ENCODE peak calls at places on chromosomes 4 and X, in nine cellular contexts. G, C, M, R, L, W, Y, S and T are unnamed samples.

GRCh38 chrX:130688360-130688759 is 214.6 kb downstream of the ENOX2 start:
- DNase-seq in G (no peak), W (no peak), S (no peak), Y (no peak), M (no peak), L (no peak), C (no peak), R (no peak), T (no peak)

GRCh38 chr4:54268151-54268550 is 39.1 kb downstream of the PDGFRA start:
- DNase-seq in M (no peak), W (no peak), S (no peak), Y (no peak), L (no peak), R (no peak), G (no peak), C (no peak), T (no peak)

GRCh38 chr4:53943345-53944085 is 120.9 kb downstream of the CHIC2 start:
- DNase-seq in R (no peak), Y (no peak), L (no peak), G (no peak), W (no peak), M (no peak), C (no peak), S (no peak), T (no peak)

GRCh38 chrX:120457766-120458180 is 11.3 kb downstream of the LAMP2 start:
- DNase-seq in W (no peak), C (no peak), Y (no peak), M (no peak), G (no peak), S (no peak), R (no peak), L (no peak), T (no peak)

GRCh38 chrX:117751155-117751554 is 365.5 kb downstream of the KLHL13 start:
- DNase-seq in S (no peak), R (no peak), M (no peak), G (no peak), C (no peak), L (no peak), W (no peak), Y (no peak), T (no peak)

GRCh38 chr4:180394307-180394706 is 1848.9 kb upstream of the TENM3 start:
- DNase-seq in G (no peak), W (no peak), L (no peak), C (no peak), S (no peak), Y (no peak), R (no peak), M (no peak), T (no peak)

GRCh38 chr4:41375561-41375960 is 118.8 kb downstream of the UCHL1 start:
- DNase-seq in M (no peak), C (no peak), Y (no peak), W (no peak), R (no peak), L (no peak), G (peak; percentile 32), S (no peak), T (no peak)

GRCh38 chr4:143356493-143356892 is 19.8 kb downstream of the GAB1 start:
- DNase-seq in C (no peak), M (no peak), Y (no peak), R (no peak), S (no peak), L (no peak), G (peak; percentile 57), W (no peak), T (no peak)

GRCh38 chrX:119617511-119618164 is 11.4 kb upstream of the NKRF start:
- DNase-seq in G (no peak), M (no peak), L (no peak), S (no peak), W (no peak), Y (no peak), R (no peak), C (no peak), T (no peak)

GRCh38 chr4:161696957-161697356 is 466.8 kb downstream of the FSTL5 start:
- DNase-seq in W (no peak), M (no peak), G (no peak), Y (no peak), R (no peak), C (peak; percentile 3), L (no peak), S (no peak), T (no peak)

GRCh38 chr4:120691106-120691505 is 231.4 kb downstream of the PRDM5 start:
- DNase-seq in C (no peak), L (no peak), W (no peak), M (no peak), G (no peak), S (no peak), Y (no peak), R (no peak), T (no peak)

GRCh38 chr4:122776916-122777315 is 44.4 kb downstream of the BBS12 start:
- DNase-seq in C (no peak), L (no peak), W (no peak), Y (no peak), R (no peak), M (no peak), S (no peak), G (no peak), T (peak; percentile 38)

DNA sequence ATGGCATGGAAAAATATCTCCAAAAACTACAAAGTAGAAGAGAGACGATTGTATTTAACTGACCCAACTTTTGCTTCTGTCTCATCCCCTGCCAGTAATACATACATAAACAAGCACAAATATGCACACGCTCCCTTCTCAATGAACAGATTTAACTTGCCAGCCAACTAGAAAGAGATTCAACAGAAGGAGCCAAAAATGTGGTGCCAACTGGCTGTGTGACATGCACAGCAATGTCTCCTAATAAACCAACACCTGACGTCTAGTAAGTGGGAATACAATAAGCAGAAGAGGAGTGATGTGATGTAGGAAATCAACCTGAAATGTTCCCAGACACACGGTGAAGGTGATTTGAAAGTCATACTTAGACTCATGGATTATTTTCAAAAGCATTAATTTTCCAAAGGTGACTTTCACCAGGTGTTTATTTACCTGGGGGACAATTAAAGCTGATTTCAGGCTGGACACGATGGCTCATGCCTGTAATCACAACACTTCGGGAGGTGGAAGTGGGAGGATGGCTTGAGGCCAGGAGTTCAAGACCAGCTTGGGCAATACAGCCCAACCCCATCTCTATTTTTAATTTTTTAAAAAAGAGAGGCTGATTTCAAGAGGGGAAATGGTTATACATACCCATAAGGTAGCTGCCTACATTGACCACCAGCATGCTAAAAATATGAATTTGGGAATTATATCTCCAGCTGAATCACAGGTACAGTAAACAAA is 33.7 kb downstream of the SH3RF1 start:
- DNase-seq in C (no peak), G (peak; percentile 39), M (no peak), R (no peak), S (no peak), Y (no peak), L (no peak), W (no peak), T (no peak)
- H3K4me3 ChIP-seq in C (no peak overlapping the region), G (no peak overlapping the region), M (no peak overlapping the region), R (no peak overlapping the region), S (no peak overlapping the region), Y (no peak overlapping the region), L (no peak overlapping the region), W (no peak overlapping the region), T (no peak overlapping the region)

DNA sequence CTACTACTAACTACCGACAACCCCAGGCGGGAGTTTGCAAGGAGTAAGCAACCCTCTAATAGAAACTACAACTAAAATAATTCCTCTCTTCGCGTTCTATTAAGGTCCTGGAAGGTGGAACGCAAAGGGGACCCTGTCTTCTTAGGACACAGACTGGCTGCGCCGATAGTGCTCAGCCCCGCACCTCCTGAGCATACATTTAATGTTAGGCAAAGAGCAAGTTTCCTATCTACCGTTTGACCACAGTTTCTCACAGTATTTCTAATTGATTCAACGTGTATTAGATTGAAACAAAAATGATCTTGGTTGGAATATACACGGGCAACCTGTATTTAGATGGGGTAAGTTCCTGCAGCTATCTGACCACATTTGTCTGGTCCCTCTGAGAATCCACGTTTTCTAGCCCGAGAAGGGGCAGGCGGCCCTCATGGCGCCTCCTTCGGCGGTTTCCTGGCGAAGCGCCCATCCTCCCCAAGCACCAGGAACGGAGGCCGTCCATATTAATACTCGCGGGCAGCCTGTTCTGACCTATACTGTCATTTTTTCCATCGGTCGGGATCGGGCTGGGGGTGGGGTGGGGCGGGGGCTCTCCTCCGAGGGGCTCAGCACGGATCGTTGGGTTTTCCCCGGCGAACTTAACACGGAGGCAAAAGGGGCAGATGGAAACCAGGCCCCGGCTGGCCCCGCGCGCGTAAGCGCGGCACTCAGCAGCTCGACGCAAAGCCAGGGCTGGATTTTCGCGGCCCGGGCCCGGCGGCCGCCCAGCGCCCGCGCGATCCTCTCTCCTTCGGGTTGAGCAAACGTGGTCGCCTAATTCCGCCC is 77.0 kb upstream of the BCOR start:
- DNase-seq in L (peak; percentile 65), G (peak; percentile 63), M (no peak), R (no peak), S (no peak), C (no peak), W (no peak), Y (peak; percentile 72), T (peak; percentile 37)
- H3K4me1 ChIP-seq in L (no peaks in the 10 kb centered on the region), G (peaks cover 34% of the 10 kb centered on the region), M (no peaks in the 10 kb centered on the region), R (no peaks in the 10 kb centered on the region), S (peaks cover 43% of the 10 kb centered on the region), C (peaks cover 3% of the 10 kb centered on the region), W (peaks cover 11% of the 10 kb centered on the region), Y (peaks cover 30% of the 10 kb centered on the region), T (no peaks in the 10 kb centered on the region)

GRCh38 chrX:48665991-48666390 is 17.6 kb upstream of the WAS start:
- DNase-seq in Y (no peak), W (no peak), S (no peak), M (no peak), L (no peak), C (no peak), R (no peak), G (no peak), T (no peak)

GRCh38 chrX:48664156-48664555 is 19.4 kb upstream of the WAS start:
- DNase-seq in W (no peak), G (no peak), Y (no peak), C (no peak), S (no peak), L (no peak), M (no peak), R (no peak), T (no peak)

GRCh38 chrX:48667504-48667903 is 16.1 kb upstream of the WAS start:
- DNase-seq in M (no peak), R (no peak), C (no peak), S (no peak), W (no peak), L (no peak), G (no peak), Y (no peak), T (no peak)

GRCh38 chrX:48666649-48667048 is 16.9 kb upstream of the WAS start:
- DNase-seq in L (no peak), R (no peak), G (no peak), M (no peak), C (no peak), S (no peak), W (no peak), Y (no peak), T (no peak)

GRCh38 chrX:48663241-48663640 is 20.4 kb upstream of the WAS start:
- DNase-seq in Y (no peak), R (no peak), C (no peak), G (no peak), L (no peak), W (no peak), M (no peak), S (no peak), T (no peak)
- H3K4me3 ChIP-seq in Y (no peak overlapping the region), R (no peak overlapping the region), C (no peak overlapping the region), G (no peak overlapping the region), L (no peak overlapping the region), W (no peak overlapping the region), M (no peak overlapping the region), S (no peak overlapping the region), T (no peak overlapping the region)

DNA sequence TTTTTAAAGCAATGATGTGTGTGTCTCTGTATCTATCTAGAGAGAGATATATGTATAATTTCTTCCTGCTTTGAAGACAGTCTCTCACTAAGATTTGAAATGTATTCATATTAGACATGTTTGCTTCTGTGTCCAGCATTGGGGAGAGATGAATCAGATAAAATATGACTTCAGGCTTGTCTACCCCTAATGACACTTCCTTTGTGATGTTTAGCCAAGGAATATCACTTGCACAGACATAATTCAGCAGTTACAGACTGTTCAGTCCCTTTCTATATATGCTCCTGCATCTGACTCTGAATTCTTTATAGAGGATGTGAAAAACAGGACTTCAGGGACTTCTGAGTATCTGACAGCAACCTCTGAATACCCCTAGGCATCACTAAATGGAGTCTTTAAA is 158.4 kb downstream of the DCLK2 start:
- DNase-seq in W (no peak), Y (no peak), C (no peak), L (no peak), S (no peak), G (no peak), R (no peak), M (no peak), T (no peak)
- H3K4me1 ChIP-seq in W (peaks cover 10% of the 10 kb centered on the region), Y (peaks cover 14% of the 10 kb centered on the region), C (no peaks in the 10 kb centered on the region), L (no peaks in the 10 kb centered on the region), S (no peaks in the 10 kb centered on the region), G (peaks cover 5% of the 10 kb centered on the region), R (peaks cover 15% of the 10 kb centered on the region), M (no peaks in the 10 kb centered on the region), T (no peaks in the 10 kb centered on the region)